ENCODE peak calls at places on chromosomes 12 and 14, in four cellular contexts. One of them, this sample, is unnamed.

GRCh38 chr12:132600048-132601032 is 10.0 kb downstream of the LRCOL1 start:
- DNase-seq in HCT116: peak; percentile 23
- DNase-seq in astrocyte: peak; percentile 44
- DNase-seq in IMR-90: peak; percentile 61
- DNase-seq in this sample: peak; percentile 73

GRCh38 chr14:43983721-43984120 is 523.4 kb downstream of the FSCB start:
- DNase-seq in HCT116: no peak
- DNase-seq in astrocyte: no peak
- DNase-seq in IMR-90: no peak
- DNase-seq in this sample: no peak

GRCh38 chr12:132595183-132595582 is 15.2 kb downstream of the LRCOL1 start:
- DNase-seq in HCT116: no peak
- DNase-seq in astrocyte: no peak
- DNase-seq in IMR-90: no peak
- DNase-seq in this sample: no peak

GRCh38 chr12:72872488-72872887 is 600.3 kb downstream of the TRHDE start:
- DNase-seq in HCT116: no peak
- DNase-seq in astrocyte: no peak
- DNase-seq in IMR-90: no peak
- DNase-seq in this sample: no peak

GRCh38 chr12:105912911-105913514 is 225.7 kb downstream of the NUAK1 start:
- DNase-seq in HCT116: no peak
- DNase-seq in IMR-90: peak; percentile 69
- DNase-seq in astrocyte: peak; percentile 87
- DNase-seq in this sample: peak; percentile 82

GRCh38 chr14:80645667-80646413 is 295.7 kb downstream of the CEP128 start:
- DNase-seq in IMR-90: no peak
- DNase-seq in HCT116: no peak
- DNase-seq in astrocyte: no peak
- DNase-seq in this sample: no peak

GRCh38 chr14:26960049-26960688 is 362.3 kb upstream of the NOVA1 start:
- DNase-seq in IMR-90: no peak
- DNase-seq in HCT116: no peak
- DNase-seq in astrocyte: no peak
- DNase-seq in this sample: no peak

GRCh38 chr12:119082496-119082895 is 96.2 kb upstream of the HSPB8 start:
- DNase-seq in HCT116: no peak
- DNase-seq in IMR-90: no peak
- DNase-seq in astrocyte: no peak
- DNase-seq in this sample: no peak

GRCh38 chr14:21978184-21978998 is 304.8 kb upstream of the OR4E1 start:
- DNase-seq in IMR-90: peak; percentile 15
- DNase-seq in astrocyte: no peak
- DNase-seq in HCT116: peak; percentile 16
- DNase-seq in this sample: peak; percentile 12

GRCh38 chr14:97644365-97644764 is 847.2 kb downstream of the VRK1 start:
- DNase-seq in IMR-90: no peak
- DNase-seq in HCT116: no peak
- DNase-seq in astrocyte: no peak
- DNase-seq in this sample: no peak

GRCh38 chr14:97638864-97639263 is 841.7 kb downstream of the VRK1 start:
- DNase-seq in HCT116: no peak
- DNase-seq in IMR-90: no peak
- DNase-seq in astrocyte: no peak
- DNase-seq in this sample: no peak

GRCh38 chr14:97641827-97642226 is 844.6 kb downstream of the VRK1 start:
- DNase-seq in IMR-90: no peak
- DNase-seq in astrocyte: no peak
- DNase-seq in HCT116: no peak
- DNase-seq in this sample: no peak

GRCh38 chr14:97640031-97640430 is 842.8 kb downstream of the VRK1 start:
- DNase-seq in astrocyte: no peak
- DNase-seq in IMR-90: no peak
- DNase-seq in HCT116: no peak
- DNase-seq in this sample: no peak

GRCh38 chr14:97642631-97643030 is 845.4 kb downstream of the VRK1 start:
- DNase-seq in astrocyte: no peak
- DNase-seq in HCT116: no peak
- DNase-seq in IMR-90: no peak
- DNase-seq in this sample: no peak
- H3K9ac ChIP-seq in astrocyte: no peak overlapping the region
- H3K9ac ChIP-seq in HCT116: no peak overlapping the region
- H3K9ac ChIP-seq in IMR-90: no peak overlapping the region
- H3K9ac ChIP-seq in this sample: no peak overlapping the region

DNA sequence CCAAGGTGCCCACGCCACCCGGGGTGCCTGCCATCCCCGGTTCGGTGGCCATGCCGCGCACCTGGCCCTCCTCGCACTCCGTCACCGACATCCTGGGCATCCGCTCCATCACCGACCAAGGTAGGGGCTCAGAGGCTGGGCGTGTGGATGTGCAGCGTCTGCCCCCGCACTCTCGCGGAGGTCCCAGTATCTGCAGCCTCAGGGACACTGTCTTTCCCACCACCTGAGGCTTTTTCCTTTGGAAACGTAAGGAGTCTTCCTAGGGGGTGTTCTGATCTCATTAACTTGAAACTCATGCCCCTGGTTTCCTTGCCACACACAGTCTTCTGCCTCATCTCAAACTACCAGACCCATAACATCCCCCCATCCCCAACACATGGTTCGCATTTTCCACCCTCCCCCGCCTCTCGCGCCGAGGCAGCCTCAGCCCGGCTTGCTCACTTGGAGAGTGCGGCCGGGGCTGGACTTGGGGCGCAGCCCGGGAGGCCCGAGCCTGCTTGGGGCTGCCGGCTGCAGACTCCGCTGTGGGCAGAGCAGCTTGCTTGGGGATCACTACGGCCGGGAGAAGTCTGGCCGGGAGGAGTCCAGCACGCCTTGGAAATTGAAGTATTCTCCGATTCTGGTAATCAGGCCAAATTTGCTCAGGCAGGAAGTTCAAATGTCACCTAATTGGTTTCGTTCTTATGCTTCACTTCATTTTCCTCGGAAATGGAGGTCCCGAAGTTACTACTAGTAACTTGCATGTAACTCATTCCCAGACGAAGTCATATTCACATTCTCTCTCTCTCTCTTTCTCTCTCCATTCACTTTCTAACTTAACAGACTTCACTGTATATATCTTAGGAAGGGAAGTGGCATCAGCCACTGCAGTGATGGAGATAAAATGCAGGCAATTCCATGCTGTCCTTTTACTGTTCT is 2.0 kb downstream of the PAX9 start:
- DNase-seq in astrocyte: no peak
- DNase-seq in IMR-90: no peak
- DNase-seq in HCT116: no peak
- DNase-seq in this sample: peak; percentile 21
- H3K4me1 ChIP-seq in astrocyte: peaks cover 12% of the 10 kb centered on the region
- H3K4me1 ChIP-seq in IMR-90: peaks cover 5% of the 10 kb centered on the region
- H3K4me1 ChIP-seq in HCT116: peaks cover 4% of the 10 kb centered on the region
- H3K4me1 ChIP-seq in this sample: no peaks in the 10 kb centered on the region

GRCh38 chr14:49897965-49898364 is 5.1 kb downstream of the ARF6 start:
- DNase-seq in IMR-90: no peak
- DNase-seq in astrocyte: no peak
- DNase-seq in HCT116: no peak
- DNase-seq in this sample: no peak
- TF ChIP-seq CTCF in IMR-90: no peak
- TF ChIP-seq CTCF in astrocyte: no peak
- TF ChIP-seq CTCF in HCT116: no peak
- TF ChIP-seq CTCF in this sample: no peak

GRCh38 chr14:23550131-23550826 is 1.3 kb downstream of the ZFHX2 start:
- DNase-seq in IMR-90: no peak
- DNase-seq in HCT116: no peak
- DNase-seq in astrocyte: no peak
- DNase-seq in this sample: no peak
- H3K9ac ChIP-seq in IMR-90: peak overlapping the region; percentile 25
- H3K9ac ChIP-seq in HCT116: no peak overlapping the region
- H3K9ac ChIP-seq in astrocyte: peak overlapping the region; percentile 81
- H3K9ac ChIP-seq in this sample: no peak overlapping the region

DNA sequence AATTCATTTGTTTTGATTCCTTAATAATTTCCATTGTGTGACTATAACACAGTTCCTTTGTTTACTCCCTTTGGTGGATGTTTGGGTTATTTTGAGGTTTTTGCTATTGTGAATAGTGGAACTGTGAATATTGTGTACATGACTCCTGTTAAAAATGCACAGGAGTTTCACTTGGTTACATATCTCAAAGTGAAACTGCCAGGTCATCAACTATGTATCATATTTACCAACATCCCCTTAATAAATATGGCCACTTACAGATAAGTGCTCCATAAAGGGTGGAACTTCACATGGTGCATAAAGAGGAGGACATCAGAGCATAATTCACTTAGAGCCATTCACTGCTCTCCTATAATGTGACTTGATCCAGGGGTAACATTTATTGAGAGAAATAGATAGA is 328.9 kb downstream of the SEC23A start:
- DNase-seq in IMR-90: no peak
- DNase-seq in astrocyte: no peak
- DNase-seq in HCT116: no peak
- DNase-seq in this sample: no peak
- H3K4me1 ChIP-seq in IMR-90: no peaks in the 10 kb centered on the region
- H3K4me1 ChIP-seq in astrocyte: no peaks in the 10 kb centered on the region
- H3K4me1 ChIP-seq in HCT116: no peaks in the 10 kb centered on the region
- H3K4me1 ChIP-seq in this sample: no peaks in the 10 kb centered on the region

GRCh38 chr12:13161172-13161571 is 35.4 kb upstream of the EMP1 start:
- DNase-seq in HCT116: no peak
- DNase-seq in astrocyte: no peak
- DNase-seq in IMR-90: no peak
- DNase-seq in this sample: no peak
- TF ChIP-seq CTCF in HCT116: no peak
- TF ChIP-seq CTCF in astrocyte: peak; percentile 27
- TF ChIP-seq CTCF in IMR-90: peak; percentile 37
- TF ChIP-seq CTCF in this sample: peak; percentile 47

DNA sequence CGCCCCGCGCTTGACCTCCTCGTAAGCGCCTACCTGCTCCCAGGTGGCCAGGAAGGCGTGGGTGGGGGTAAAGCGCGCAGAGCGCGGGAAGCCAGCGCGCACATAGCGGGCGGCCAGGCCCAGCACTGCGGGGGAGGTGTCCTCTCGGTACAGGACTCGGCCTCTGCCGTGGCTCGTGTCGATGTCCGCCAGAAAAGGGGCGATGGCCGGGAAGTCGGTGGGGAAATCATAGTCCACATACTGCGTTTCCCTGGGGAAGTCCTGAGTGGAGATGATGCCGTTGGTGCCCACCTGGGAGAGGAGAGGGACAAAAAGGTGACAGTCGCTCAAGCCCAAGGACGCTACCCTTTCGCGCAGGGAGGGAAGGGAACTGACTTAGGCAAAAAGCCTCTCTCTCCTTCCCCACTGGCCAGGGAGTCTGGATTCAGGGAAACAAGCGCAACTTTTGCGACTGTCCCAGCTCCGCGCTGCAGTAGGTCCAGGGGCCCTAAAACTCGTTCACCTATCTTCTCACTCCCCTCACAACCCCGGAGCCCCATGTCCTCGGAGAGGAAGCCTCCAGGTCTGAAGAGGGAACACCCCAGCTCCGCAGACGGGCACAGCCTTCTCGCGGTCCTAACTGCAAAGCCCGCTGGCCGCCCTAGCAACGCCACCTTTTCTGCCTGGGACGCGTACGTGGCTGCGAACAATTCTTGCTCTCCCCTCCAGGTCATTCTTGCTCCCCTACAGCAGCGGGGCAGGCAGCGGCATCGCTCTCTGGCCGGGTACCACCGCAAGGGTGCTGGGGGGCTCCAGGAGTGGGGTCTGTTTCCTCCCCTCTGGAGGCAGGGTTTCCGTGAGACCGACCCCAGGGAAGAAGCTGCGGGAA is 752 bp downstream of the NID2 start:
- DNase-seq in IMR-90: peak; percentile 51
- DNase-seq in HCT116: no peak
- DNase-seq in astrocyte: peak; percentile 37
- DNase-seq in this sample: peak; percentile 54
- H3K9ac ChIP-seq in IMR-90: peak overlapping the region; percentile 99
- H3K9ac ChIP-seq in HCT116: no peak overlapping the region
- H3K9ac ChIP-seq in astrocyte: peak overlapping the region; percentile 92
- H3K9ac ChIP-seq in this sample: peak overlapping the region; percentile 87

DNA sequence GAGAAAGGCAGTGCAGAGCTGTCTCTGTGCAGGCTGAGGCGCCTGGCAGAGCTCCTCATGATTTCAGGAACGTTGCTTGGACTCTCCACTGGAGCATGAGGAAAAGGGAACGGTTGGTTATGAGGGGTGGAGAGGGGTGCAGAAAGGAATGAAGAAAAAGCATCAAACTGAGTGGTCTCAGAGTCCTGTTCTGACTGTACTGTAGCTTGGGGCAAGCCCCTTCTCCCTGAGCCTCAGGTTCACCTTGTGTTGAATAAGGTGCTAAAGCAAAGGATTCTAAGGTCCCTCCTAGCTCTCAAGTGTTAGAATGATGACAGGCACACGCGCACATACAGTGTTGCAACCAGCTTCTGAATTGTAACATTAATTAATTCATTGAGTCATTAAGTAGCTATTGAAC is 125.2 kb upstream of the PARP11 start:
- DNase-seq in IMR-90: no peak
- DNase-seq in HCT116: no peak
- DNase-seq in astrocyte: no peak
- DNase-seq in this sample: no peak
- H3K4me1 ChIP-seq in IMR-90: no peaks in the 10 kb centered on the region
- H3K4me1 ChIP-seq in HCT116: no peaks in the 10 kb centered on the region
- H3K4me1 ChIP-seq in astrocyte: no peaks in the 10 kb centered on the region
- H3K4me1 ChIP-seq in this sample: no peaks in the 10 kb centered on the region

This sample was measured in fibroblast of lung.